ENCODE peak calls at places on chromosomes 6 and 20, in six cellular contexts. G is lower lobe of right lung; Q is body of pancreas; Z is naive thymus-derived CD4-positive, alpha-beta T cell; H is ovary; A is CD4-positive, CD25-positive, alpha-beta regulatory T cell. I is an unnamed sample.

GRCh38 chr6:17986656-17987575 is 519 bp downstream of the KIF13A start:
- DNase-seq in G (peak), Q (peak), Z (peak), H (peak), A (peak), I (peak)

GRCh38 chr6:93252930-93253329 is 166.4 kb downstream of the EPHA7 start:
- DNase-seq in G (no peak), Q (no peak), Z (no peak), H (no peak), A (no peak), I (no peak)

GRCh38 chr20:11850901-11851300 is 66.8 kb upstream of the BTBD3 start:
- DNase-seq in G (no peak), Q (no peak), Z (no peak), H (no peak), A (no peak), I (no peak)

GRCh38 chr6:80547827-80548226 is 441.4 kb downstream of the BCKDHB start:
- DNase-seq in G (no peak), Q (no peak), Z (no peak), H (no peak), A (no peak), I (no peak)

GRCh38 chr6:132931937-132932336 is 117.6 kb downstream of the RPS12 start:
- DNase-seq in G (no peak), Q (peak), Z (no peak), H (no peak), A (no peak), I (no peak)

GRCh38 chr20:41428285-41428684 is 61.7 kb upstream of the EMILIN3 start:
- DNase-seq in G (no peak), Q (no peak), Z (no peak), H (no peak), A (peak), I (no peak)

GRCh38 chr20:63698739-63699465 is 2.5 kb downstream of the TNFRSF6B start:
- DNase-seq in G (peak), Q (peak), Z (no peak), H (peak), A (no peak), I (peak)

GRCh38 chr6:4377635-4378034 is 242.3 kb upstream of the ECI2 start:
- DNase-seq in G (no peak), Q (no peak), Z (no peak), H (no peak), A (no peak), I (no peak)

GRCh38 chr6:147207351-147207750 is 3.1 kb downstream of the STXBP5 start:
- DNase-seq in G (no peak), Q (no peak), Z (no peak), H (no peak), A (no peak), I (no peak)

GRCh38 chr20:2845607-2846006 is 5.1 kb downstream of the VPS16 start:
- DNase-seq in G (no peak), Q (no peak), Z (no peak), H (no peak), A (no peak), I (no peak)

GRCh38 chr6:152575621-152576150 is 61.5 kb downstream of the SYNE1 start:
- DNase-seq in G (no peak), Q (no peak), Z (no peak), H (no peak), A (no peak), I (no peak)

GRCh38 chr6:42387336-42387735 is 64.4 kb downstream of the TRERF1 start:
- DNase-seq in G (no peak), Q (no peak), Z (no peak), H (no peak), A (peak), I (no peak)

DNA sequence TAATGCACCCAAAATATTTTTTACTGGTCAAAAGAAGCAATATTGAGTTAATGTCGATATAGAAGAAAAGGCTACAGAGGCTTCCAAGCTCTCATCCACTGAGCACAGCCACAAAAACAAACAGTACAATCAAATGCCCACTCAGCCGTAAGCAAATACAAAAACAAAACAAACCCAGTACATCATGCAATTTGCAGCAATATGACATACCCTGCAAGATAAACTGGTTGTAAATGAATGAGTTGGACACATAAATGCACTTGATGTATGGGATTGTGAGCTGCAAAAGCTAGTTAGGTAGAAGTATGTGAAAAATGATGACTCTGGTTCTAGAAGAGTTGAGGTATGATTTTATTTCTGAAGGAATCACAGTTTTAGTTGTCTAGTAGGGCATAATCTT is 83.9 kb downstream of the SESN1 start:
- DNase-seq in G (no peak), Q (no peak), Z (no peak), H (no peak), A (no peak), I (no peak)
- H3K4me3 ChIP-seq in G (peak), Q (no peak), Z (no peak), H (no peak), A (peak), I (no peak)

DNA sequence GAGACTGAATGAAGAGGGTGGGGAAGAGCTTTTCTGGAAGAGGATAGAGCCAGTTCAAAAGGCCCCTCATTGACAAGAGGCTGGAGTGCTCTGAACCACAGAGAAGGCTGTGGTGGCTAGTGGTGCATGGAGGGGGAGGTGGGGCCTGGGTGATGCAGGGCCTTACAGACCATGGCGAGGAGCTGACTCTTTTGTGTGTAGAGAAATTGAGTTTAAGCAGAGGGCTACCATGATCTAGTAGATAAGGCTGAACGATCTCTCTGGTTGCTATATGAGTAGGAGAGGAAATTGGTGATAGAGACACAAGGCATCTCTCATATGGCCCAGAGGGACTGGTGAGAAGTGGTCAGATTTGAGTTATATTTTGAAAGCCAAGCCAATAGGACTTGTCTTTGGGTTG is 137.6 kb downstream of the UST start:
- DNase-seq in G (no peak), Q (no peak), Z (no peak), H (no peak), A (no peak), I (no peak)
- H3K27ac ChIP-seq in G (no peak), Q (no peak), Z (no peak), H (no peak), A (no peak), I (no peak)

GRCh38 chr6:43893073-43893472 is 123.1 kb downstream of the VEGFA start:
- DNase-seq in G (no peak), Q (no peak), Z (no peak), H (no peak), A (no peak), I (no peak)

GRCh38 chr6:43890197-43891062 is 120.4 kb downstream of the VEGFA start:
- DNase-seq in G (no peak), Q (no peak), Z (no peak), H (no peak), A (no peak), I (no peak)

GRCh38 chr6:43887340-43887858 is 117.4 kb downstream of the VEGFA start:
- DNase-seq in G (no peak), Q (peak), Z (no peak), H (no peak), A (no peak), I (peak)

GRCh38 chr6:43887906-43888683 is 118.1 kb downstream of the VEGFA start:
- DNase-seq in G (no peak), Q (peak), Z (no peak), H (no peak), A (no peak), I (peak)

GRCh38 chr6:43891072-43891870 is 121.3 kb downstream of the VEGFA start:
- DNase-seq in G (no peak), Q (no peak), Z (no peak), H (no peak), A (no peak), I (no peak)
- H3K4me3 ChIP-seq in G (no peak), Q (no peak), Z (no peak), H (no peak), A (no peak), I (no peak)

DNA sequence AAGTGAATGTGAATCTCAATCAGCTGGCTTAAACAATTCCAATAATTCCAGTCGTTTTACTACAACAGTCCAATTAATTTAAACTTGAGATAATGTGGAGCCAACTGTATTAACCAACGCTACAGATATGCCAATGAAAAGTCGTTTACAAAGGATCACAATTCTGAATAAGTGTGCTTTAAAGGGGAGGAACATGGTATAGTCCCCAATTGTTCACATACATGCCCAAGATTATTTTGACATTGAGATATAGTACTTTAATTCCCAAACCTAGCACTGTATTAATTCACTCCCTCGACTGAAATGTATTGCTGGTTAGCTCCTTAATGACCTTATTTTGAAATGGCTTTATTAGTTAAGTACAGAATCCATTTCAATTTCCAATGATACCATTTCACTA is 2.5 kb downstream of the AKIRIN2 start:
- DNase-seq in G (no peak), Q (no peak), Z (no peak), H (no peak), A (no peak), I (no peak)
- H3K27ac ChIP-seq in G (peak), Q (peak), Z (peak), H (no peak), A (peak), I (no peak)

DNA sequence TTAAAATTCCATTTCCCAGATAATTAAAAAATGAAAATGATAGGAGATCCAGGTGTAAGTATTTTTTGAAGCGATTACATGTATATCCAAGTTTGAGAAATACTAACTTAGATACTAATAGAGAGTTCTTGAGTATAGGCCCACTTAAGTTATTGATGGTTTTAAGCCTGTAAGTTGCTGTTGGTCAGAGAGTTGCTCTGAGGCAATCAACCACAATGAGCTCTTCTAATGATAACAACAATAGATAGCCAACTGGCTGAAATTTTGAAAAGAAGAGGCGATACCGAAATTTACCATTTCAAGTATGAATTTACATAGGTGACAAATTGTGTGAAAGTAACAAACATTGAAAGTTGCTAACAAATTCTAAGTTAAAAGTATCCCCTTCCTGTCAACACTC is 209.5 kb downstream of the MANEA start:
- DNase-seq in G (no peak), Q (no peak), Z (no peak), H (no peak), A (no peak), I (no peak)
- H3K4me3 ChIP-seq in G (no peak), Q (no peak), Z (no peak), H (no peak), A (no peak), I (no peak)

GRCh38 chr20:47124235-47124717 is 229.6 kb downstream of the EYA2 start:
- DNase-seq in G (no peak), Q (no peak), Z (no peak), H (no peak), A (no peak), I (no peak)
- H3K27ac ChIP-seq in G (peak), Q (peak), Z (no peak), H (no peak), A (no peak), I (peak)

GRCh38 chr6:25359191-25359861 is 80.2 kb downstream of the CARMIL1 start:
- DNase-seq in G (no peak), Q (peak), Z (no peak), H (no peak), A (no peak), I (peak)
- H3K4me3 ChIP-seq in G (no peak), Q (no peak), Z (no peak), H (no peak), A (no peak), I (no peak)

GRCh38 chr6:26264547-26264946 is 100.5 kb upstream of the BTN3A2 start:
- DNase-seq in G (no peak), Q (no peak), Z (no peak), H (no peak), A (no peak), I (no peak)
- H3K27ac ChIP-seq in G (no peak), Q (no peak), Z (no peak), H (no peak), A (no peak), I (no peak)